ENCODE peak calls at places on chromosomes 4 and X, in six cellular contexts. W is GM19239, B is NCI-H187 treated with DMSO at 0.1 percent for 48 hours, M is MG63, I is LoVo, S is pons. J is an unnamed sample.

GRCh38 chrX:71870337-71871098 is 40.1 kb upstream of the NHSL2 start:
- DNase-seq in W (no peak), B (no peak), M (no peak), I (no peak), S (no peak), J (peak)

GRCh38 chrX:38600089-38600755 is 38.9 kb downstream of the TSPAN7 start:
- DNase-seq in W (no peak), B (no peak), M (no peak), I (no peak), S (peak), J (no peak)

GRCh38 chr4:98284640-98285046 is 23.5 kb downstream of the RAP1GDS1 start:
- DNase-seq in W (no peak), B (no peak), M (peak), I (peak), S (no peak), J (no peak)

GRCh38 chrX:21740329-21741274 is 17.3 kb downstream of the SMPX start:
- DNase-seq in W (no peak), B (no peak), M (peak), I (no peak), S (no peak), J (peak)

GRCh38 chr4:22463179-22463578 is 52.7 kb downstream of the ADGRA3 start:
- DNase-seq in W (no peak), B (no peak), M (no peak), I (no peak), S (no peak), J (no peak)

GRCh38 chrX:74422576-74423288 is 1.4 kb downstream of the SLC16A2 start:
- DNase-seq in W (no peak), B (no peak), M (peak), I (no peak), S (peak), J (peak)

GRCh38 chrX:133776072-133776471 is 209.3 kb downstream of the GPC3 start:
- DNase-seq in W (no peak), B (no peak), M (no peak), I (no peak), S (peak), J (peak)

GRCh38 chr4:115126487-115126886 is 13.1 kb upstream of the NDST4 start:
- DNase-seq in W (no peak), B (no peak), M (no peak), I (no peak), S (no peak), J (peak)

GRCh38 chr4:169070071-169070894 is 60.2 kb upstream of the CBR4 start:
- DNase-seq in W (no peak), B (no peak), M (peak), I (peak), S (no peak), J (peak)

GRCh38 chrX:56788717-56789122 is 59.7 kb downstream of the NBDY start:
- DNase-seq in W (no peak), B (no peak), M (no peak), I (no peak), S (no peak), J (peak)